ENCODE peak calls at places on chromosome 14, in nine cellular contexts. One of them, this sample, is unnamed.

GRCh38 chr14:21384494-21384851 is 654 bp upstream of the SUPT16H start:
- DNase-seq in GM23338: no peak
- DNase-seq in HCT116: no peak
- DNase-seq in neural progenitor cell: no peak
- DNase-seq in GM23248: no peak
- DNase-seq in OCI-LY7: no peak
- DNase-seq in PC-3: no peak
- DNase-seq in SK-N-SH: no peak
- DNase-seq in hepatocyte: no peak
- DNase-seq in this sample: peak

GRCh38 chr14:58299665-58300202 is 1.4 kb downstream of the ARID4A start:
- DNase-seq in hepatocyte: peak
- DNase-seq in OCI-LY7: peak
- DNase-seq in GM23248: peak
- DNase-seq in PC-3: peak
- DNase-seq in neural progenitor cell: peak
- DNase-seq in SK-N-SH: no peak
- DNase-seq in HCT116: no peak
- DNase-seq in GM23338: peak
- DNase-seq in this sample: no peak

GRCh38 chr14:59302313-59302712 is 113.8 kb downstream of the DAAM1 start:
- DNase-seq in PC-3: no peak
- DNase-seq in HCT116: no peak
- DNase-seq in hepatocyte: no peak
- DNase-seq in GM23248: no peak
- DNase-seq in SK-N-SH: no peak
- DNase-seq in OCI-LY7: no peak
- DNase-seq in neural progenitor cell: no peak
- DNase-seq in GM23338: no peak
- DNase-seq in this sample: no peak

GRCh38 chr14:100662850-100663527 is 63.7 kb upstream of the DLK1 start:
- DNase-seq in PC-3: peak
- DNase-seq in neural progenitor cell: peak
- DNase-seq in hepatocyte: peak
- DNase-seq in SK-N-SH: peak
- DNase-seq in GM23338: peak
- DNase-seq in GM23248: peak
- DNase-seq in HCT116: peak
- DNase-seq in OCI-LY7: peak
- DNase-seq in this sample: peak

GRCh38 chr14:39666386-39666785 is 234.2 kb upstream of the FBXO33 start:
- DNase-seq in GM23338: no peak
- DNase-seq in GM23248: no peak
- DNase-seq in PC-3: no peak
- DNase-seq in HCT116: no peak
- DNase-seq in neural progenitor cell: no peak
- DNase-seq in SK-N-SH: no peak
- DNase-seq in OCI-LY7: no peak
- DNase-seq in hepatocyte: no peak
- DNase-seq in this sample: no peak

GRCh38 chr14:103711516-103712431 is 3.5 kb downstream of the XRCC3 start:
- DNase-seq in HCT116: no peak
- DNase-seq in GM23248: peak
- DNase-seq in SK-N-SH: no peak
- DNase-seq in hepatocyte: no peak
- DNase-seq in neural progenitor cell: no peak
- DNase-seq in OCI-LY7: no peak
- DNase-seq in GM23338: no peak
- DNase-seq in PC-3: peak
- DNase-seq in this sample: no peak

GRCh38 chr14:67630938-67631337 is 11.2 kb downstream of the ARG2 start:
- DNase-seq in SK-N-SH: no peak
- DNase-seq in GM23248: no peak
- DNase-seq in neural progenitor cell: no peak
- DNase-seq in GM23338: no peak
- DNase-seq in OCI-LY7: no peak
- DNase-seq in hepatocyte: no peak
- DNase-seq in PC-3: no peak
- DNase-seq in HCT116: no peak
- DNase-seq in this sample: no peak

GRCh38 chr14:63394856-63395255 is 76.1 kb upstream of the GPHB5 start:
- DNase-seq in GM23338: no peak
- DNase-seq in SK-N-SH: no peak
- DNase-seq in GM23248: peak
- DNase-seq in hepatocyte: no peak
- DNase-seq in HCT116: no peak
- DNase-seq in OCI-LY7: no peak
- DNase-seq in PC-3: no peak
- DNase-seq in neural progenitor cell: no peak
- DNase-seq in this sample: no peak

GRCh38 chr14:80055912-80056801 is 155.1 kb downstream of the DIO2 start:
- DNase-seq in GM23338: peak
- DNase-seq in GM23248: peak
- DNase-seq in SK-N-SH: peak
- DNase-seq in OCI-LY7: peak
- DNase-seq in PC-3: peak
- DNase-seq in hepatocyte: peak
- DNase-seq in neural progenitor cell: peak
- DNase-seq in HCT116: no peak
- DNase-seq in this sample: peak

GRCh38 chr14:64806202-64806861 is 73.4 kb downstream of the SPTB start:
- DNase-seq in HCT116: no peak
- DNase-seq in hepatocyte: peak
- DNase-seq in SK-N-SH: no peak
- DNase-seq in GM23248: peak
- DNase-seq in PC-3: peak
- DNase-seq in OCI-LY7: no peak
- DNase-seq in neural progenitor cell: no peak
- DNase-seq in GM23338: no peak
- DNase-seq in this sample: no peak

GRCh38 chr14:56549721-56550120 is 29.9 kb upstream of the TMEM260 start:
- DNase-seq in PC-3: no peak
- DNase-seq in hepatocyte: no peak
- DNase-seq in GM23248: no peak
- DNase-seq in neural progenitor cell: no peak
- DNase-seq in OCI-LY7: no peak
- DNase-seq in SK-N-SH: no peak
- DNase-seq in HCT116: no peak
- DNase-seq in GM23338: no peak
- DNase-seq in this sample: no peak

GRCh38 chr14:58227096-58227819 is 17.4 kb upstream of the PSMA3 start:
- DNase-seq in hepatocyte: no peak
- DNase-seq in neural progenitor cell: no peak
- DNase-seq in SK-N-SH: no peak
- DNase-seq in PC-3: no peak
- DNase-seq in GM23248: no peak
- DNase-seq in HCT116: no peak
- DNase-seq in OCI-LY7: no peak
- DNase-seq in GM23338: no peak
- DNase-seq in this sample: no peak

GRCh38 chr14:88518592-88519512 is 36.0 kb downstream of the PTPN21 start:
- DNase-seq in HCT116: no peak
- DNase-seq in hepatocyte: no peak
- DNase-seq in PC-3: peak
- DNase-seq in OCI-LY7: no peak
- DNase-seq in SK-N-SH: no peak
- DNase-seq in GM23338: no peak
- DNase-seq in GM23248: peak
- DNase-seq in neural progenitor cell: no peak
- DNase-seq in this sample: peak

GRCh38 chr14:75986439-75986765 is 839 bp downstream of the IFT43 start:
- DNase-seq in OCI-LY7: no peak
- DNase-seq in SK-N-SH: no peak
- DNase-seq in hepatocyte: no peak
- DNase-seq in neural progenitor cell: no peak
- DNase-seq in GM23248: no peak
- DNase-seq in HCT116: no peak
- DNase-seq in GM23338: no peak
- DNase-seq in PC-3: no peak
- DNase-seq in this sample: no peak

GRCh38 chr14:100532916-100533630 is 54.1 kb downstream of the BEGAIN start:
- DNase-seq in GM23248: peak
- DNase-seq in HCT116: no peak
- DNase-seq in GM23338: no peak
- DNase-seq in PC-3: no peak
- DNase-seq in hepatocyte: no peak
- DNase-seq in OCI-LY7: peak
- DNase-seq in neural progenitor cell: no peak
- DNase-seq in SK-N-SH: peak
- DNase-seq in this sample: no peak

GRCh38 chr14:52700701-52701172 is 5.4 kb upstream of the ERO1A start:
- DNase-seq in GM23248: no peak
- DNase-seq in GM23338: no peak
- DNase-seq in hepatocyte: peak
- DNase-seq in OCI-LY7: no peak
- DNase-seq in SK-N-SH: no peak
- DNase-seq in HCT116: peak
- DNase-seq in neural progenitor cell: no peak
- DNase-seq in PC-3: peak
- DNase-seq in this sample: no peak

GRCh38 chr14:52703664-52704063 is 3.3 kb upstream of the PSMC6 start:
- DNase-seq in OCI-LY7: no peak
- DNase-seq in SK-N-SH: no peak
- DNase-seq in HCT116: no peak
- DNase-seq in neural progenitor cell: no peak
- DNase-seq in PC-3: no peak
- DNase-seq in hepatocyte: no peak
- DNase-seq in GM23338: no peak
- DNase-seq in GM23248: no peak
- DNase-seq in this sample: no peak

GRCh38 chr14:52701223-52701622 is 5.8 kb upstream of the PSMC6 start:
- DNase-seq in GM23338: no peak
- DNase-seq in hepatocyte: no peak
- DNase-seq in OCI-LY7: no peak
- DNase-seq in HCT116: no peak
- DNase-seq in GM23248: no peak
- DNase-seq in SK-N-SH: no peak
- DNase-seq in PC-3: no peak
- DNase-seq in neural progenitor cell: no peak
- DNase-seq in this sample: no peak

GRCh38 chr14:52706286-52706685 is 714 bp upstream of the PSMC6 start:
- DNase-seq in neural progenitor cell: no peak
- DNase-seq in SK-N-SH: peak
- DNase-seq in GM23338: peak
- DNase-seq in HCT116: no peak
- DNase-seq in OCI-LY7: peak
- DNase-seq in GM23248: no peak
- DNase-seq in hepatocyte: peak
- DNase-seq in PC-3: peak
- DNase-seq in this sample: no peak

GRCh38 chr14:52703225-52703624 is 3.8 kb upstream of the PSMC6 start:
- DNase-seq in hepatocyte: peak
- DNase-seq in SK-N-SH: no peak
- DNase-seq in OCI-LY7: no peak
- DNase-seq in neural progenitor cell: no peak
- DNase-seq in GM23248: peak
- DNase-seq in GM23338: no peak
- DNase-seq in PC-3: peak
- DNase-seq in HCT116: no peak
- DNase-seq in this sample: no peak
- TF ChIP-seq EZH2phosphoT487 in hepatocyte: no peak
- TF ChIP-seq EZH2phosphoT487 in SK-N-SH: no peak
- TF ChIP-seq EZH2phosphoT487 in OCI-LY7: no peak
- TF ChIP-seq EZH2phosphoT487 in neural progenitor cell: no peak
- TF ChIP-seq EZH2phosphoT487 in GM23248: no peak
- TF ChIP-seq EZH2phosphoT487 in GM23338: no peak
- TF ChIP-seq EZH2phosphoT487 in PC-3: no peak
- TF ChIP-seq EZH2phosphoT487 in HCT116: no peak
- TF ChIP-seq EZH2phosphoT487 in this sample: no peak

GRCh38 chr14:23124337-23124954 is 5.4 kb upstream of the CEBPE start:
- DNase-seq in GM23248: no peak
- DNase-seq in GM23338: no peak
- DNase-seq in SK-N-SH: no peak
- DNase-seq in hepatocyte: no peak
- DNase-seq in neural progenitor cell: no peak
- DNase-seq in HCT116: no peak
- DNase-seq in OCI-LY7: no peak
- DNase-seq in PC-3: no peak
- DNase-seq in this sample: no peak
- H2AFZ ChIP-seq in GM23248: no peak
- H2AFZ ChIP-seq in GM23338: no peak
- H2AFZ ChIP-seq in SK-N-SH: no peak
- H2AFZ ChIP-seq in hepatocyte: no peak
- H2AFZ ChIP-seq in neural progenitor cell: no peak
- H2AFZ ChIP-seq in HCT116: no peak
- H2AFZ ChIP-seq in OCI-LY7: no peak
- H2AFZ ChIP-seq in PC-3: no peak
- H2AFZ ChIP-seq in this sample: no peak

GRCh38 chr14:92747701-92748258 is 647 bp downstream of the LGMN start:
- DNase-seq in GM23248: peak
- DNase-seq in OCI-LY7: peak
- DNase-seq in GM23338: peak
- DNase-seq in SK-N-SH: peak
- DNase-seq in hepatocyte: peak
- DNase-seq in neural progenitor cell: peak
- DNase-seq in HCT116: no peak
- DNase-seq in PC-3: peak
- DNase-seq in this sample: peak
- H3K4me3 ChIP-seq in GM23248: peak
- H3K4me3 ChIP-seq in OCI-LY7: peak
- H3K4me3 ChIP-seq in GM23338: peak
- H3K4me3 ChIP-seq in SK-N-SH: peak
- H3K4me3 ChIP-seq in hepatocyte: peak
- H3K4me3 ChIP-seq in neural progenitor cell: peak
- H3K4me3 ChIP-seq in HCT116: peak
- H3K4me3 ChIP-seq in PC-3: peak
- H3K4me3 ChIP-seq in this sample: peak

GRCh38 chr14:23119362-23120327 is 590 bp upstream of the CEBPE start:
- DNase-seq in SK-N-SH: no peak
- DNase-seq in GM23248: no peak
- DNase-seq in GM23338: no peak
- DNase-seq in PC-3: no peak
- DNase-seq in neural progenitor cell: peak
- DNase-seq in HCT116: no peak
- DNase-seq in hepatocyte: no peak
- DNase-seq in OCI-LY7: peak
- DNase-seq in this sample: no peak
- TF ChIP-seq EZH2phosphoT487 in SK-N-SH: no peak
- TF ChIP-seq EZH2phosphoT487 in GM23248: no peak
- TF ChIP-seq EZH2phosphoT487 in GM23338: no peak
- TF ChIP-seq EZH2phosphoT487 in PC-3: no peak
- TF ChIP-seq EZH2phosphoT487 in neural progenitor cell: no peak
- TF ChIP-seq EZH2phosphoT487 in HCT116: no peak
- TF ChIP-seq EZH2phosphoT487 in hepatocyte: no peak
- TF ChIP-seq EZH2phosphoT487 in OCI-LY7: no peak
- TF ChIP-seq EZH2phosphoT487 in this sample: no peak

DNA sequence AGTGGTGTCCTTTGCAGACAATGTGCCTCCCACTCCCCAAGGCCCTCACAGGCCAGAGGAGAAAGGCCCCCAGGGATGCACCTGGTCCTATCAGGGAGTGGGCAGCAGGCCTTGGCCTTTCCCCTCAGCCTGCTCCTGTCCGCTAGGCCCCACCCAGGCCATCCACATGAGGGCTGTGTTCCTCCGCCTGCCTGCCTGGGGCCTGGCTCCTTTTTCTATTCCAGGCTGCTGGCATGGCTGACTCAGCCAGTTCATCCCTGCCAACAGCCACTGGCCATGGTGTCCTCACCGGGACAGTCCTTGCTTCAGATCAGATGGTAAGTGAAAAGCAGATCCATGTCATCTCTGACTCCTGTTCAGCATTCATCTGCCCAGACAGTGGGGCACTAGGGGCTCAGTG is 13.4 kb downstream of the ISM2 start:
- DNase-seq in GM23338: no peak
- DNase-seq in HCT116: no peak
- DNase-seq in hepatocyte: no peak
- DNase-seq in GM23248: peak
- DNase-seq in SK-N-SH: peak
- DNase-seq in OCI-LY7: no peak
- DNase-seq in neural progenitor cell: no peak
- DNase-seq in PC-3: peak
- DNase-seq in this sample: no peak
- H2AFZ ChIP-seq in GM23338: no peak
- H2AFZ ChIP-seq in HCT116: no peak
- H2AFZ ChIP-seq in hepatocyte: no peak
- H2AFZ ChIP-seq in GM23248: no peak
- H2AFZ ChIP-seq in SK-N-SH: no peak
- H2AFZ ChIP-seq in OCI-LY7: no peak
- H2AFZ ChIP-seq in neural progenitor cell: no peak
- H2AFZ ChIP-seq in PC-3: no peak
- H2AFZ ChIP-seq in this sample: no peak

This sample was measured in MM.1S.